ENCODE peak calls at places on chromosomes 7 and 10, in six cellular contexts. J is amniotic stem cell; Z is NCI-H1930; T is activated CD4-positive, alpha-beta T cell treated with anti-CD3 and anti-CD28 coated beads for 48 hours; Q is T-cell; L is A549. O is an unnamed sample.

GRCh38 chr10:83542774-83543291 is 596.5 kb upstream of the GHITM start:
- DNase-seq in J (no peak), Z (no peak), T (no peak), Q (no peak), L (no peak), O (no peak)

GRCh38 chr10:92110039-92110794 is 180.7 kb downstream of the CPEB3 start:
- DNase-seq in J (no peak), Z (no peak), T (no peak), Q (no peak), L (no peak), O (no peak)

GRCh38 chr10:30057421-30057841 is 2.0 kb downstream of the JCAD start:
- DNase-seq in J (no peak), Z (no peak), T (no peak), Q (no peak), L (peak), O (no peak)

GRCh38 chr10:70142555-70142954 is 3.9 kb downstream of the TYSND1 start:
- DNase-seq in J (no peak), Z (no peak), T (no peak), Q (no peak), L (no peak), O (no peak)

GRCh38 chr10:86666538-86666937 is 1.8 kb upstream of the LDB3 start:
- DNase-seq in J (no peak), Z (no peak), T (no peak), Q (no peak), L (no peak), O (no peak)

GRCh38 chr10:32197423-32197822 is 141.2 kb upstream of the KIF5B start:
- DNase-seq in J (no peak), Z (no peak), T (no peak), Q (no peak), L (no peak), O (no peak)

GRCh38 chr7:32164341-32164996 is 94.3 kb upstream of the PDE1C start:
- DNase-seq in J (peak), Z (no peak), T (no peak), Q (no peak), L (peak), O (peak)

GRCh38 chr10:91162050-91162494 is 58.4 kb upstream of the PCGF5 start:
- DNase-seq in J (no peak), Z (no peak), T (peak), Q (no peak), L (peak), O (no peak)

GRCh38 chr10:6721964-6722615 is 142.0 kb upstream of the PRKCQ start:
- DNase-seq in J (peak), Z (no peak), T (no peak), Q (no peak), L (peak), O (no peak)

GRCh38 chr7:122092964-122093797 is 50.9 kb downstream of the AASS start:
- DNase-seq in J (peak), Z (peak), T (peak), Q (peak), L (peak), O (peak)

GRCh38 chr7:94414481-94414880 is 19.8 kb downstream of the COL1A2 start:
- DNase-seq in J (peak), Z (peak), T (no peak), Q (no peak), L (no peak), O (no peak)

GRCh38 chr10:59033622-59034021 is 142.8 kb upstream of the PHYHIPL start:
- DNase-seq in J (no peak), Z (no peak), T (no peak), Q (no peak), L (no peak), O (no peak)

GRCh38 chr7:47488969-47489342 is 93.0 kb downstream of the TNS3 start:
- DNase-seq in J (no peak), Z (no peak), T (no peak), Q (no peak), L (no peak), O (no peak)

GRCh38 chr7:16078076-16078952 is 343.0 kb downstream of the CRPPA start:
- DNase-seq in J (peak), Z (peak), T (peak), Q (no peak), L (peak), O (no peak)

GRCh38 chr7:76397409-76398183 is 11.9 kb downstream of the SSC4D start:
- DNase-seq in J (no peak), Z (peak), T (peak), Q (peak), L (peak), O (no peak)